ENCODE peak calls at places on chromosomes 4 and X, in four cellular contexts. L, S, E and O are unnamed samples. For H3K36me3, the result is how much of the 10 kb centered on the place peaks cover.

GRCh38 chrX:24184018-24184417 is 34.5 kb downstream of the ZFX start:
- DNase-seq in L (no peak), S (no peak), E (no peak), O (no peak)

GRCh38 chr4:73103799-73104503 is 34.4 kb upstream of the COX18 start:
- DNase-seq in L (no peak), S (no peak), E (no peak), O (no peak)

GRCh38 chr4:76209876-76210275 is 3.7 kb downstream of the SCARB2 start:
- DNase-seq in L (no peak), S (no peak), E (no peak), O (no peak)

GRCh38 chr4:6617246-6617645 is 23.2 kb upstream of the MRFAP1 start:
- DNase-seq in L (no peak), S (no peak), E (no peak), O (no peak)

GRCh38 chr4:78937837-78938236 is 1.4 kb downstream of the PAQR3 start:
- DNase-seq in L (no peak), S (no peak), E (no peak), O (no peak)

GRCh38 chr4:140754918-140755810 is 1.0 kb downstream of the TBC1D9 start:
- DNase-seq in L (no peak), S (no peak), E (no peak), O (no peak)

GRCh38 chrX:155544886-155545285 is 67.9 kb downstream of the TMLHE start:
- DNase-seq in L (no peak), S (no peak), E (no peak), O (no peak)

GRCh38 chrX:9765072-9765736 is 443 bp downstream of the GPR143 start:
- DNase-seq in L (no peak), S (no peak), E (no peak), O (no peak)

GRCh38 chr4:4859010-4859798 is at the start of gene MSX1:
- DNase-seq in L (peak), S (peak), E (peak), O (peak)

GRCh38 chr4:94339779-94340178 is 2.9 kb downstream of the HPGDS start:
- DNase-seq in L (no peak), S (no peak), E (no peak), O (no peak)

GRCh38 chr4:111631157-111631999 is 513.9 kb upstream of the FAM241A start:
- DNase-seq in L (no peak), S (no peak), E (no peak), O (no peak)

GRCh38 chr4:54924891-54925290 is 200.5 kb downstream of the KDR start:
- DNase-seq in L (no peak), S (no peak), E (no peak), O (no peak)

GRCh38 chr4:44493924-44494323 is 45.3 kb upstream of the KCTD8 start:
- DNase-seq in L (no peak), S (no peak), E (no peak), O (no peak)

GRCh38 chr4:131566026-131566425 is 1583.1 kb upstream of the PCDH10 start:
- DNase-seq in L (no peak), S (no peak), E (no peak), O (no peak)

GRCh38 chr4:182337366-182337765 is 94.2 kb downstream of the TENM3 start:
- DNase-seq in L (no peak), S (no peak), E (no peak), O (no peak)

GRCh38 chrX:4671344-4671743 is 957.9 kb upstream of the PRKX start:
- DNase-seq in L (no peak), S (no peak), E (no peak), O (no peak)

GRCh38 chr4:113436360-113436759 is 325.2 kb downstream of the CAMK2D start:
- DNase-seq in L (no peak), S (no peak), E (no peak), O (no peak)

GRCh38 chrX:79130857-79131256 is 13.6 kb upstream of the GPR174 start:
- DNase-seq in L (no peak), S (no peak), E (no peak), O (no peak)
- H3K4me3 ChIP-seq in L (no peak), S (no peak), E (no peak), O (no peak)

DNA sequence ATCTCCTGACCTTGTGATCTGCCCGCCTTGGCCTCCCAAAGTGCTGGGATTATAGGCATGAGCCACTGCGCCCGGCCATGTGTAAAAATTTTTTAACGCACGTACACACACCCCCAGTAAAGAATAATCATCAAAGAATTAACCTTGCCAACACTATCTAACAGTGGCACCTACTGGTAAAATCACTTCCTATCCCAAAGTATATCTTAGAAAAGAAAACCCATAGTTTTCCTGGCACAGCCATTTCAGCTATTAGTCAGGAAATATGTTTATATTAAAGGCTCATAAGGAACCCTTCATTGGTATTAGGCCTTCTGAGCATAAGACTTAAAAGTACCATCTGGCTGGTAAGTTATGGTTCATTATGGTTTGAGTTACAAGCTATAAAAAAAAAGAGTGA is 14.1 kb downstream of the S100G start:
- DNase-seq in L (no peak), S (no peak), E (no peak), O (no peak)
- TF ChIP-seq CTCF in L (no peak), S (peak), E (no peak), O (no peak)

DNA sequence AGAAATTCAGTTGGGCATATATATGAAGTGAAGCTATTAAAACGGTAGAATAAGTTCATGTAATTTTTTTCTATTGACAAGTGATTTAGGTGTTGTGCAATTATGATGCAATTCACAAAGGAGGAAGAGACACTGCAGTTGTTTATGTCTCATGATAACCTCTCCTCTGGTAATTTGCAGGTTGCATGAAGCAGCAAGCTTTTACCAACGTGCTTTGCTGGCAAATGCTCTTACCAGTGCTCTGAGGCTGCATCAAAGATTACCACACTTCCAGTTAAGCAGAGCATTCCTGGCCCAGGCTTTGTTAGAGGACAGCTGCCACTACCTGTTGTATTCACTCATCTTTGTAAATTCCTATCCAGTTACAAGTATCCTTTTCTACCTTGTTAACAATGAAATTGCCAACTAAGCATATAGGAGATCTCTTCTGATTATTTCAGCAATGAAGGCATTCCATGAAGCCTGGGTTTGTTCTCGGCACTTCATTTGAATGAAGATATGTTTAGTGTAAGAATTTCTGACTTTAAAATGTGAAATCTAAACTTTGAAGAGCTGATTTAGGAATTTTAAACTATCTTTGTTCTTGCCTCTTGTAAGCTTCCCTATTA is 3.9 kb downstream of the TMEM33 start:
- DNase-seq in L (no peak), S (no peak), E (no peak), O (no peak)
- H3K36me3 ChIP-seq in L (under half), S (under half), E (under half), O (under half)

DNA sequence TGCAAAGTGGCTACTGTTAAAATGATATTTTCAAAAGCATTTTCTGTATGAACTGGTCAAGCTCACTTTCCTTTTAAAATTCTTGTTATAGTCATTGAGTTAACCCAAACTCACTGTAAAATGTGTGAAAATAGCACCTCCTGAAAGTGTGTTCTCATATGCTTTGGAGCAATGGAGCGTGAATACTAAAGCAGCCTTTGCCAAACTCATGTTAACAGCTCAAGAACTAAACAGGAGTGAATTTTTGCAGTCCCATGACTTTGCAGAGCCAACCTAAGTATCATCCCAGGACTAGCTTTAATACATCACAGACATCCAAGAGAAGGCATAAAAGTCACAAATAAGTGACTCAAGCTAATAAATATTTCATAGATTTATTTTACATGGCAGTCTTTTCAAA is 2.3 kb downstream of the AMMECR1 start:
- DNase-seq in L (no peak), S (no peak), E (no peak), O (no peak)
- H3K4me3 ChIP-seq in L (no peak), S (no peak), E (no peak), O (no peak)

DNA sequence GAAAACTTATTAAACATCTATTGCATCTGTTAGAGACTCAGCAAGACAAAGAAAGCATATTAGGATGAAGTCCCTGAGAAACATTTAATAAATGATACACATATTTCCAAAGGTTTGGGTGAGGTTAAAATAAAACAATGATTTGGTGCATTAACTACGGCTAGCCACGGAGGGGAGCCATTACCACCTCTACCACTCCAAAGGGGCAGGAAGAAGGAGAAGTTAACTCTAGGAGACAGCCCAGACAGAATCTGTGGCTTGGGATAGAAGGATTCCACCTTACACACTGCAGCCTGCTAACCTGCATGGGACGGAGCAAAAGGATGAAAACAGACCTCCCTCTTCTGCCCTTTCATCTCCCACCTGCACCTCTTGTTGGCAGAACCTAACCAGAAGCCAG is 189.1 kb upstream of the C1QTNF7 start:
- DNase-seq in L (peak), S (no peak), E (no peak), O (peak)
- TF ChIP-seq CTCF in L (peak), S (peak), E (peak), O (peak)

DNA sequence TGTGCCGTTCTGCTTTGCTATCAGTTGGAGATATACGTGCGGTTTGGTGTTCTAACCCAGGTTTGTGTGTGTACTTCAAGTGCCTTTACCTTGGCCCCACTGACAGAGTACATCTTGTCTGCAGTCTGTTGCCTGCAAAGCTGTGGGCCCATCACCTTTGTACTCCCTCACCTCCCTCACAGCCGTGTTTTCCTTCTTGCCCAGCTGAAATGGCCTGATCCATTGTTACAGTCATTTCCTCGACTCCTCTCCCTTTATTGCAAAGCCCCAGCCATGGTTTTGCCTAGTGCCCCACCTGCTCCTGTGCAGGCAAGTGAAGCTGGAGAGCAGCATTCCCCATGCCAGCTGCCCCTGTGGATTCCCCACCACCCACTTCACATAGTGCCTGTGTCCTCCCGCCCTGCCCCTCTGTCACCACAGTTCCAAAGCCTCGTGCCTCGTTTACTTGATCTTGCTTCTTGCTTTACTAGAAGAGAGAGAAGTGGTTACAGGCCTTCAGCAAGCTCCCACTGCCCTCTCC is 55.2 kb upstream of the TLR2 start:
- DNase-seq in L (no peak), S (no peak), E (no peak), O (no peak)
- H3K36me3 ChIP-seq in L (under half), S (half or more), E (half or more), O (under half)

GRCh38 chrX:107935664-107936433 is 46.3 kb downstream of the TEX13B start:
- DNase-seq in L (peak), S (no peak), E (no peak), O (no peak)
- H3K4me3 ChIP-seq in L (peak), S (peak), E (no peak), O (no peak)

GRCh38 chrX:55717521-55718497 is at the start of gene RRAGB:
- DNase-seq in L (peak), S (peak), E (peak), O (peak)
- TF ChIP-seq CTCF in L (peak), S (peak), E (peak), O (no peak)